ENCODE peak calls at places on chromosomes 12 and 14, in five cellular contexts. O, K, G, B and U are unnamed samples.
A peak's percentile ranks its signal among the peaks of the same experiment; 100 is the strongest.

GRCh38 chr12:109541412-109541725 is 31.9 kb downstream of the MMAB start:
- DNase-seq in O (no peak), K (no peak), G (no peak), B (no peak), U (no peak)

GRCh38 chr12:13209279-13210021 is 12.9 kb downstream of the EMP1 start:
- DNase-seq in O (no peak), K (no peak), G (no peak), B (no peak), U (no peak)

GRCh38 chr14:95311752-95312151 is 8.0 kb downstream of the CLMN start:
- DNase-seq in O (no peak), K (no peak), G (no peak), B (peak; percentile 22), U (no peak)

GRCh38 chr14:88326352-88327103 is 3.5 kb upstream of the KCNK10 start:
- DNase-seq in O (no peak), K (no peak), G (no peak), B (no peak), U (no peak)

GRCh38 chr12:14514154-14514842 is 53.4 kb downstream of the PLBD1 start:
- DNase-seq in O (no peak), K (no peak), G (peak; percentile 5), B (peak; percentile 71), U (peak; percentile 5)

GRCh38 chr12:57965766-57966165 is 24.4 kb downstream of the ATP23 start:
- DNase-seq in O (no peak), K (no peak), G (peak; percentile 66), B (no peak), U (no peak)

GRCh38 chr12:68210875-68211274 is 14.7 kb downstream of the IL26 start:
- DNase-seq in O (no peak), K (no peak), G (no peak), B (no peak), U (no peak)

GRCh38 chr14:104438166-104438887 is 141.2 kb upstream of the C14orf180 start:
- DNase-seq in O (peak; percentile 1), K (no peak), G (no peak), B (no peak), U (no peak)

GRCh38 chr12:102957339-102958050 is at the start of gene ASCL1:
- DNase-seq in O (no peak), K (no peak), G (no peak), B (no peak), U (no peak)

GRCh38 chr14:66628646-66629045 is 120.7 kb downstream of the GPHN start:
- DNase-seq in O (no peak), K (no peak), G (no peak), B (no peak), U (no peak)

GRCh38 chr14:106488293-106488692 is 961.9 kb downstream of the TMEM121 start:
- DNase-seq in O (no peak), K (no peak), G (no peak), B (no peak), U (no peak)

GRCh38 chr14:105119410-105120025 is 49.1 kb downstream of the JAG2 start:
- DNase-seq in O (no peak), K (no peak), G (no peak), B (no peak), U (no peak)

GRCh38 chr12:106602071-106602470 is 19.3 kb downstream of the RFX4 start:
- DNase-seq in O (no peak), K (no peak), G (no peak), B (no peak), U (no peak)

GRCh38 chr14:57831981-57832380 is 33.9 kb downstream of the SLC35F4 start:
- DNase-seq in O (no peak), K (no peak), G (no peak), B (no peak), U (no peak)

GRCh38 chr12:31749024-31749704 is 20.3 kb upstream of the AMN1 start:
- DNase-seq in O (peak; percentile 81), K (peak; percentile 99), G (peak; percentile 99), B (peak; percentile 99), U (no peak)

GRCh38 chr12:8917751-8918150 is 3.4 kb downstream of the PHC1 start:
- DNase-seq in O (no peak), K (no peak), G (no peak), B (no peak), U (no peak)

GRCh38 chr12:76666272-76666845 is 97.6 kb upstream of the ZDHHC17 start:
- DNase-seq in O (no peak), K (no peak), G (no peak), B (no peak), U (no peak)

GRCh38 chr14:92408186-92408585 is 85.2 kb downstream of the SLC24A4 start:
- DNase-seq in O (no peak), K (no peak), G (no peak), B (no peak), U (no peak)

GRCh38 chr12:120390540-120391120 is 21.7 kb upstream of the MSI1 start:
- DNase-seq in O (no peak), K (no peak), G (no peak), B (no peak), U (no peak)

GRCh38 chr14:22814945-22815713 is at the start of gene SLC7A7:
- DNase-seq in O (no peak), K (no peak), G (no peak), B (no peak), U (no peak)

GRCh38 chr12:126676426-126676825 is 1590.5 kb upstream of the TMEM132C start:
- DNase-seq in O (no peak), K (no peak), G (no peak), B (no peak), U (no peak)

GRCh38 chr12:97837401-97837800 is 374.8 kb downstream of the RMST start:
- DNase-seq in O (no peak), K (no peak), G (no peak), B (no peak), U (no peak)

GRCh38 chr12:49061157-49061650 is 610 bp upstream of the KMT2D start:
- DNase-seq in O (no peak), K (no peak), G (no peak), B (no peak), U (no peak)

GRCh38 chr12:19915392-19916192 is 452.7 kb upstream of the PDE3A start:
- DNase-seq in O (no peak), K (no peak), G (no peak), B (peak; percentile 8), U (no peak)

GRCh38 chr12:101172316-101172715 is 37.7 kb downstream of the SLC5A8 start:
- DNase-seq in O (peak; percentile 17), K (no peak), G (peak; percentile 23), B (no peak), U (peak; percentile 47)

GRCh38 chr14:101960225-101960624 is 4.1 kb upstream of the DYNC1H1 start:
- DNase-seq in O (peak; percentile 36), K (no peak), G (peak; percentile 40), B (no peak), U (no peak)

GRCh38 chr12:50325890-50326391 is 42.6 kb upstream of the LIMA1 start:
- DNase-seq in O (no peak), K (no peak), G (peak; percentile 58), B (no peak), U (no peak)

GRCh38 chr14:22839159-22839779 is 2.9 kb downstream of the MMP14 start:
- DNase-seq in O (no peak), K (no peak), G (no peak), B (no peak), U (no peak)

GRCh38 chr12:85874064-85874463 is at the start of gene NTS:
- DNase-seq in O (no peak), K (no peak), G (no peak), B (no peak), U (no peak)

GRCh38 chr12:120265483-120266179 is at the start of gene PXN:
- DNase-seq in O (peak; percentile 99), K (peak; percentile 28), G (peak; percentile 73), B (peak; percentile 67), U (no peak)

GRCh38 chr12:7295529-7295928 is 8.3 kb upstream of the ACSM4 start:
- DNase-seq in O (no peak), K (no peak), G (no peak), B (no peak), U (no peak)

GRCh38 chr14:23351681-23352505 is 794 bp downstream of the SLC22A17 start:
- DNase-seq in O (peak; percentile 28), K (no peak), G (no peak), B (no peak), U (peak; percentile 75)

DNA sequence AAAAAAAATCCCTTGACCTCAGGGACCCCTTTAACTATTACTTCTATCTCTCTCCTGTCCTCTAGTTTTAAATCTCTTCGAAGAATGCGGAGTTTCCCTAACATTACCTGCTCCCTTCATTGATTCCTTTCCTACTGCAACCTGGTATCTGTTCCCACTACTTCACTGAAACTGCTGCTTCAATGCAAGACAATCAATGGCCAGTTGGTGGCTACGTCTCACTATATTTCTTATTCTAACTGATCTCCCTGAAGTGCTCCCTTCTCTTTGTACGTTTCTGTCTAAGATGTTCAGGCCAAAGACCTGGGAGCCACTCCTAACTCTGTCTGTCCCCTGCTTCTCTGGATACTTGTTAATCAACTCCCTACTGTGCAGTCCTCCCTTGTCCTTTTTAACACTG is 10.3 kb upstream of the KCNA1 start:
- DNase-seq in O (no peak), K (no peak), G (no peak), B (no peak), U (no peak)
- TF ChIP-seq YY1 in O (no peak), K (no peak), G (no peak), B (no peak), U (no peak)

GRCh38 chr12:92426346-92426745 is 276.4 kb upstream of the PLEKHG7 start:
- DNase-seq in O (no peak), K (no peak), G (no peak), B (no peak), U (no peak)
- TF ChIP-seq EZH2 in O (no peak), K (no peak), G (no peak), B (no peak), U (no peak)

DNA sequence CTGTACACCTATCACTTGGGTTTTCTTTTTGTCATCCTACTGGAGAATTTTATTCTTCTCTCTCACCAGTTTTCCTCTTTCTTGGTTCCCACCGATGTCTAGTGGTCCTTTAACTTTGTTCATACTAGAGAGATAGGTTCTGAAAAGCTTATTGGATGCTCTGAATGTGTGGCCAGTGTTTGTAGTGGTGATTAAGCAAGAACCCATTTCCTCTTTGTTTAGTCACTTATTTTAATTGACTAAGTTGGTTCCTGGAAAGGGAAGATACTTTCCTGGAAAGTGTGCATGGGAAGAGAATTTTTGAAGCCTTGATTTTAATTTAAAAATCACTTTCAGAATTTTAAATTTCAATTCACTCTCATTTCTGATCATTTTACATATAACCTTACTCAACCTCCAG is 127.2 kb downstream of the OTOGL start:
- DNase-seq in O (no peak), K (no peak), G (no peak), B (no peak), U (no peak)
- TF ChIP-seq YY1 in O (no peak), K (no peak), G (no peak), B (no peak), U (no peak)

GRCh38 chr12:124412646-124413015 is 117.7 kb downstream of the RFLNA start:
- DNase-seq in O (no peak), K (no peak), G (no peak), B (no peak), U (no peak)

GRCh38 chr12:124413915-124414314 is 119.0 kb downstream of the RFLNA start:
- DNase-seq in O (no peak), K (no peak), G (no peak), B (no peak), U (no peak)

GRCh38 chr12:124411953-124412645 is 117.2 kb downstream of the RFLNA start:
- DNase-seq in O (no peak), K (no peak), G (no peak), B (no peak), U (no peak)

GRCh38 chr12:124415064-124415463 is 120.2 kb downstream of the RFLNA start:
- DNase-seq in O (no peak), K (no peak), G (no peak), B (no peak), U (no peak)

GRCh38 chr12:124413401-124413800 is 118.5 kb downstream of the RFLNA start:
- DNase-seq in O (no peak), K (no peak), G (no peak), B (no peak), U (no peak)
- TF ChIP-seq EZH2 in O (no peak), K (no peak), G (no peak), B (no peak), U (no peak)